ENCODE peak calls at places on chromosomes 16 and 17, in ten cellular contexts. One of them, this sample, is unnamed.

GRCh38 chr16:30941600-30942420 is 7.1 kb upstream of the ORAI3 start:
- DNase-seq in NCI-H524: peak; percentile 21
- DNase-seq in suprapubic skin: peak; percentile 86
- DNase-seq in activated effector memory CD4-positive, alpha-beta T cell treated with Interleukin-2 at 50 U/mL for 16 hours: peak; percentile 44
- DNase-seq in cardiac fibroblast: peak; percentile 74
- DNase-seq in fibroblast of pulmonary artery: peak; percentile 70
- DNase-seq in HL-60: peak; percentile 81
- DNase-seq in lower lobe of right lung: peak; percentile 90
- DNase-seq in GM04503: no peak
- DNase-seq in stimulated activated CD4-positive, alpha-beta T cell treated with anti-CD3 and anti-CD28 coated beads, Interleukin-1b, Interleukin-23, amount 100 ng/mL, for 24 hours: no peak
- DNase-seq in this sample: peak; percentile 93

GRCh38 chr17:57861737-57862409 is 12.0 kb upstream of the MRPS23 start:
- DNase-seq in cardiac fibroblast: peak; percentile 39
- DNase-seq in stimulated activated CD4-positive, alpha-beta T cell treated with anti-CD3 and anti-CD28 coated beads, Interleukin-1b, Interleukin-23, amount 100 ng/mL, for 24 hours: no peak
- DNase-seq in suprapubic skin: peak; percentile 80
- DNase-seq in HL-60: no peak
- DNase-seq in fibroblast of pulmonary artery: no peak
- DNase-seq in lower lobe of right lung: peak; percentile 79
- DNase-seq in GM04503: no peak
- DNase-seq in NCI-H524: no peak
- DNase-seq in activated effector memory CD4-positive, alpha-beta T cell treated with Interleukin-2 at 50 U/mL for 16 hours: no peak
- DNase-seq in this sample: peak; percentile 93

GRCh38 chr17:3667366-3668278 is 756 bp downstream of the TAX1BP3 start:
- DNase-seq in GM04503: peak; percentile 50
- DNase-seq in HL-60: peak; percentile 4
- DNase-seq in suprapubic skin: peak; percentile 95
- DNase-seq in activated effector memory CD4-positive, alpha-beta T cell treated with Interleukin-2 at 50 U/mL for 16 hours: no peak
- DNase-seq in fibroblast of pulmonary artery: peak; percentile 93
- DNase-seq in lower lobe of right lung: peak; percentile 92
- DNase-seq in stimulated activated CD4-positive, alpha-beta T cell treated with anti-CD3 and anti-CD28 coated beads, Interleukin-1b, Interleukin-23, amount 100 ng/mL, for 24 hours: no peak
- DNase-seq in cardiac fibroblast: peak; percentile 97
- DNase-seq in NCI-H524: no peak
- DNase-seq in this sample: peak; percentile 97

GRCh38 chr16:84603115-84603816 is 14.6 kb downstream of the COTL1 start:
- DNase-seq in activated effector memory CD4-positive, alpha-beta T cell treated with Interleukin-2 at 50 U/mL for 16 hours: no peak
- DNase-seq in cardiac fibroblast: peak; percentile 97
- DNase-seq in GM04503: peak; percentile 93
- DNase-seq in HL-60: peak; percentile 72
- DNase-seq in fibroblast of pulmonary artery: peak; percentile 97
- DNase-seq in lower lobe of right lung: peak; percentile 85
- DNase-seq in suprapubic skin: peak; percentile 91
- DNase-seq in stimulated activated CD4-positive, alpha-beta T cell treated with anti-CD3 and anti-CD28 coated beads, Interleukin-1b, Interleukin-23, amount 100 ng/mL, for 24 hours: no peak
- DNase-seq in NCI-H524: no peak
- DNase-seq in this sample: peak; percentile 98

GRCh38 chr17:76996741-76997694 is 128.8 kb downstream of the MGAT5B start:
- DNase-seq in GM04503: no peak
- DNase-seq in stimulated activated CD4-positive, alpha-beta T cell treated with anti-CD3 and anti-CD28 coated beads, Interleukin-1b, Interleukin-23, amount 100 ng/mL, for 24 hours: no peak
- DNase-seq in fibroblast of pulmonary artery: no peak
- DNase-seq in activated effector memory CD4-positive, alpha-beta T cell treated with Interleukin-2 at 50 U/mL for 16 hours: no peak
- DNase-seq in HL-60: no peak
- DNase-seq in cardiac fibroblast: no peak
- DNase-seq in NCI-H524: no peak
- DNase-seq in suprapubic skin: no peak
- DNase-seq in lower lobe of right lung: no peak
- DNase-seq in this sample: peak; percentile 57

GRCh38 chr17:65231662-65232335 is 94.6 kb downstream of the RGS9 start:
- DNase-seq in suprapubic skin: no peak
- DNase-seq in lower lobe of right lung: no peak
- DNase-seq in GM04503: peak; percentile 76
- DNase-seq in cardiac fibroblast: peak; percentile 87
- DNase-seq in fibroblast of pulmonary artery: peak; percentile 82
- DNase-seq in stimulated activated CD4-positive, alpha-beta T cell treated with anti-CD3 and anti-CD28 coated beads, Interleukin-1b, Interleukin-23, amount 100 ng/mL, for 24 hours: peak; percentile 20
- DNase-seq in HL-60: peak; percentile 50
- DNase-seq in activated effector memory CD4-positive, alpha-beta T cell treated with Interleukin-2 at 50 U/mL for 16 hours: peak; percentile 16
- DNase-seq in NCI-H524: peak; percentile 72
- DNase-seq in this sample: no peak

GRCh38 chr16:12637002-12637401 is 166.7 kb downstream of the CPPED1 start:
- DNase-seq in HL-60: no peak
- DNase-seq in stimulated activated CD4-positive, alpha-beta T cell treated with anti-CD3 and anti-CD28 coated beads, Interleukin-1b, Interleukin-23, amount 100 ng/mL, for 24 hours: no peak
- DNase-seq in GM04503: no peak
- DNase-seq in NCI-H524: no peak
- DNase-seq in cardiac fibroblast: no peak
- DNase-seq in suprapubic skin: no peak
- DNase-seq in activated effector memory CD4-positive, alpha-beta T cell treated with Interleukin-2 at 50 U/mL for 16 hours: no peak
- DNase-seq in fibroblast of pulmonary artery: no peak
- DNase-seq in lower lobe of right lung: no peak
- DNase-seq in this sample: no peak

GRCh38 chr17:82647593-82648164 is 565 bp downstream of the WDR45B start:
- DNase-seq in activated effector memory CD4-positive, alpha-beta T cell treated with Interleukin-2 at 50 U/mL for 16 hours: peak; percentile 24
- DNase-seq in suprapubic skin: peak; percentile 82
- DNase-seq in cardiac fibroblast: peak; percentile 20
- DNase-seq in lower lobe of right lung: no peak
- DNase-seq in stimulated activated CD4-positive, alpha-beta T cell treated with anti-CD3 and anti-CD28 coated beads, Interleukin-1b, Interleukin-23, amount 100 ng/mL, for 24 hours: no peak
- DNase-seq in HL-60: no peak
- DNase-seq in fibroblast of pulmonary artery: no peak
- DNase-seq in NCI-H524: no peak
- DNase-seq in GM04503: no peak
- DNase-seq in this sample: peak; percentile 87

GRCh38 chr16:78706637-78707036 is 607.2 kb downstream of the WWOX start:
- DNase-seq in suprapubic skin: no peak
- DNase-seq in fibroblast of pulmonary artery: no peak
- DNase-seq in HL-60: no peak
- DNase-seq in cardiac fibroblast: no peak
- DNase-seq in NCI-H524: no peak
- DNase-seq in GM04503: no peak
- DNase-seq in stimulated activated CD4-positive, alpha-beta T cell treated with anti-CD3 and anti-CD28 coated beads, Interleukin-1b, Interleukin-23, amount 100 ng/mL, for 24 hours: no peak
- DNase-seq in lower lobe of right lung: no peak
- DNase-seq in activated effector memory CD4-positive, alpha-beta T cell treated with Interleukin-2 at 50 U/mL for 16 hours: no peak
- DNase-seq in this sample: no peak

GRCh38 chr16:30666681-30667080 is 8.4 kb downstream of the FBRS start:
- DNase-seq in fibroblast of pulmonary artery: no peak
- DNase-seq in suprapubic skin: no peak
- DNase-seq in cardiac fibroblast: no peak
- DNase-seq in GM04503: no peak
- DNase-seq in NCI-H524: no peak
- DNase-seq in lower lobe of right lung: no peak
- DNase-seq in stimulated activated CD4-positive, alpha-beta T cell treated with anti-CD3 and anti-CD28 coated beads, Interleukin-1b, Interleukin-23, amount 100 ng/mL, for 24 hours: no peak
- DNase-seq in HL-60: no peak
- DNase-seq in activated effector memory CD4-positive, alpha-beta T cell treated with Interleukin-2 at 50 U/mL for 16 hours: no peak
- DNase-seq in this sample: no peak

GRCh38 chr17:63701477-63702222 is 1.7 kb upstream of the LIMD2 start:
- DNase-seq in GM04503: no peak
- DNase-seq in NCI-H524: no peak
- DNase-seq in suprapubic skin: no peak
- DNase-seq in fibroblast of pulmonary artery: no peak
- DNase-seq in cardiac fibroblast: no peak
- DNase-seq in lower lobe of right lung: peak; percentile 81
- DNase-seq in HL-60: peak; percentile 87
- DNase-seq in stimulated activated CD4-positive, alpha-beta T cell treated with anti-CD3 and anti-CD28 coated beads, Interleukin-1b, Interleukin-23, amount 100 ng/mL, for 24 hours: no peak
- DNase-seq in activated effector memory CD4-positive, alpha-beta T cell treated with Interleukin-2 at 50 U/mL for 16 hours: peak; percentile 74
- DNase-seq in this sample: no peak

GRCh38 chr16:13379266-13379665 is 477.9 kb downstream of the SHISA9 start:
- DNase-seq in stimulated activated CD4-positive, alpha-beta T cell treated with anti-CD3 and anti-CD28 coated beads, Interleukin-1b, Interleukin-23, amount 100 ng/mL, for 24 hours: no peak
- DNase-seq in HL-60: no peak
- DNase-seq in NCI-H524: no peak
- DNase-seq in activated effector memory CD4-positive, alpha-beta T cell treated with Interleukin-2 at 50 U/mL for 16 hours: no peak
- DNase-seq in suprapubic skin: no peak
- DNase-seq in GM04503: no peak
- DNase-seq in fibroblast of pulmonary artery: no peak
- DNase-seq in cardiac fibroblast: no peak
- DNase-seq in lower lobe of right lung: no peak
- DNase-seq in this sample: no peak